ENCODE peak calls at places on chromosomes 13 and 19, in nine cellular contexts. L, I, V, R, J, O, E, K and D are unnamed samples. For H3K4me1, the result is how much of the 10 kb centered on the place peaks cover.

GRCh38 chr13:97574926-97575325 is 141.0 kb downstream of the RAP2A start:
- DNase-seq in L (peak), I (peak), V (peak), R (peak), J (peak), O (no peak), E (no peak), K (peak), D (no peak)

GRCh38 chr13:36858285-36858684 is 39.3 kb downstream of the RFXAP start:
- DNase-seq in L (no peak), I (peak), V (peak), R (no peak), J (peak), O (no peak), E (no peak), K (peak), D (no peak)

GRCh38 chr19:19459707-19460251 is 54.3 kb downstream of the GATAD2A start:
- DNase-seq in L (peak), I (no peak), V (peak), R (no peak), J (peak), O (peak), E (no peak), K (no peak), D (no peak)

GRCh38 chr19:4831351-4832340 is at the start of gene TICAM1:
- DNase-seq in L (peak), I (peak), V (peak), R (peak), J (peak), O (peak), E (no peak), K (no peak), D (peak)

GRCh38 chr19:49690656-49691242 is at the start of gene CPT1C:
- DNase-seq in L (peak), I (no peak), V (peak), R (no peak), J (peak), O (peak), E (no peak), K (peak), D (peak)

GRCh38 chr13:41613984-41614581 is 156.7 kb downstream of the RGCC start:
- DNase-seq in L (peak), I (no peak), V (peak), R (peak), J (peak), O (peak), E (no peak), K (peak), D (peak)

GRCh38 chr19:41998246-41999020 is 4.4 kb upstream of the ATP1A3 start:
- DNase-seq in L (no peak), I (peak), V (peak), R (peak), J (peak), O (no peak), E (no peak), K (peak), D (no peak)

GRCh38 chr13:92963029-92963428 is 263.6 kb upstream of the GPC6 start:
- DNase-seq in L (no peak), I (no peak), V (peak), R (no peak), J (peak), O (no peak), E (no peak), K (no peak), D (no peak)

GRCh38 chr19:11408591-11408990 is 10.5 kb downstream of the RGL3 start:
- DNase-seq in L (no peak), I (no peak), V (no peak), R (no peak), J (no peak), O (no peak), E (no peak), K (no peak), D (no peak)

GRCh38 chr13:100506600-100507422 is 81.8 kb downstream of the GGACT start:
- DNase-seq in L (no peak), I (no peak), V (no peak), R (no peak), J (no peak), O (no peak), E (no peak), K (no peak), D (no peak)

GRCh38 chr13:33172400-33172799 is 113.2 kb downstream of the STARD13 start:
- DNase-seq in L (no peak), I (no peak), V (peak), R (no peak), J (no peak), O (peak), E (no peak), K (no peak), D (no peak)

GRCh38 chr13:107650081-107650701 is 565.1 kb downstream of the LIG4 start:
- DNase-seq in L (peak), I (peak), V (peak), R (peak), J (peak), O (no peak), E (no peak), K (peak), D (peak)

GRCh38 chr19:8158411-8159074 is 9.2 kb upstream of the FBN3 start:
- DNase-seq in L (peak), I (peak), V (peak), R (peak), J (peak), O (peak), E (no peak), K (peak), D (no peak)

GRCh38 chr13:29561918-29562317 is 33.6 kb downstream of the SLC7A1 start:
- DNase-seq in L (no peak), I (no peak), V (peak), R (no peak), J (peak), O (no peak), E (no peak), K (no peak), D (no peak)

GRCh38 chr13:34247596-34247995 is 429.6 kb downstream of the RFC3 start:
- DNase-seq in L (no peak), I (no peak), V (no peak), R (no peak), J (no peak), O (no peak), E (no peak), K (no peak), D (no peak)

GRCh38 chr19:12779162-12779993 is 4.0 kb upstream of the HOOK2 start:
- DNase-seq in L (peak), I (peak), V (peak), R (peak), J (peak), O (peak), E (no peak), K (peak), D (peak)

GRCh38 chr13:24043590-24044350 is 116.8 kb upstream of the SPATA13 start:
- DNase-seq in L (no peak), I (no peak), V (no peak), R (no peak), J (no peak), O (no peak), E (no peak), K (no peak), D (no peak)

GRCh38 chr13:92578358-92578757 is 648.2 kb upstream of the GPC6 start:
- DNase-seq in L (no peak), I (no peak), V (no peak), R (no peak), J (no peak), O (no peak), E (no peak), K (no peak), D (no peak)

GRCh38 chr13:21033224-21033855 is 28.0 kb downstream of the LATS2 start:
- DNase-seq in L (peak), I (no peak), V (peak), R (no peak), J (no peak), O (peak), E (no peak), K (no peak), D (no peak)

GRCh38 chr13:65679240-65679639 is 1550.9 kb downstream of the PCDH9 start:
- DNase-seq in L (no peak), I (no peak), V (peak), R (no peak), J (peak), O (no peak), E (no peak), K (no peak), D (no peak)

GRCh38 chr19:35902870-35903475 is 644 bp downstream of the HCST start:
- DNase-seq in L (no peak), I (no peak), V (no peak), R (no peak), J (no peak), O (no peak), E (no peak), K (no peak), D (no peak)
- H3K4me1 ChIP-seq in L (under half), I (under half), V (under half), R (under half), J (under half), O (under half), E (under half), K (under half), D (under half)

DNA sequence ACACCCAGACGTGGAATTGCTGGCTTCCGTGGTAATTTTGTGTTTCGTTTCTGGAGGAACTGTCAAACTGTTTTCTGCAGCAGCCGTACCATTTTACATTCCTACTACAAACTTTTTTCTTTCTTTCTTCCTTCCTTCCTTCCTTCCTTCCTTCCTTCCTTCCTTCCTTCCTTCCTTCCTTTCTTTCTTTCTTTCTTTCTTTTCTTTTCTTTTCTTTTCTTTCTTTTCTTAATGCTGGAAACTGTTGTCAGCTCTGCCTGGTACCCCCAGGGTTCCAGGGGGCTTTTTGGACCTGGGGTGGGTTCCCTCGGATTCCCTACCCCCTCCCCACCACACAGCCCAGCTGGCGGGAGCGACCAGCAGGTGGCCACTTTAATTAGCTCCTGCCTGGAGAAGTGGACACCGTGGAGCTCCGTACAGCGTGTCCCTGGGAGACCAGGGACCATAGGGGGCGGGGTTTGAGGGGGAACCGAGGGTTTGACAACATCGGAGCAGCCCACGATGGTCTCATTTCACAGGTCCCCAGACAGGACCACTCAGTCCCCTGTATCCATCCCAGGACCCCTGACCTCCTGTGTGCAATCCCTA is 24.4 kb downstream of the CELF5 start:
- DNase-seq in L (no peak), I (no peak), V (no peak), R (no peak), J (no peak), O (no peak), E (no peak), K (peak), D (no peak)
- TF ChIP-seq CTCF in L (no peak), I (no peak), V (no peak), R (no peak), J (no peak), O (no peak), E (no peak), K (no peak), D (no peak)

GRCh38 chr19:47523473-47523872 is 8.6 kb upstream of the NAPA start:
- DNase-seq in L (no peak), I (no peak), V (no peak), R (no peak), J (no peak), O (no peak), E (no peak), K (no peak), D (no peak)
- H3K27ac ChIP-seq in L (peak), I (no peak), V (no peak), R (no peak), J (no peak), O (no peak), E (peak), K (no peak), D (no peak)

GRCh38 chr13:27960362-27961226 is 8.5 kb downstream of the CDX2 start:
- DNase-seq in L (no peak), I (peak), V (peak), R (peak), J (no peak), O (no peak), E (no peak), K (peak), D (no peak)
- H3K4me1 ChIP-seq in L (under half), I (under half), V (under half), R (half or more), J (under half), O (under half), E (under half), K (under half), D (under half)

DNA sequence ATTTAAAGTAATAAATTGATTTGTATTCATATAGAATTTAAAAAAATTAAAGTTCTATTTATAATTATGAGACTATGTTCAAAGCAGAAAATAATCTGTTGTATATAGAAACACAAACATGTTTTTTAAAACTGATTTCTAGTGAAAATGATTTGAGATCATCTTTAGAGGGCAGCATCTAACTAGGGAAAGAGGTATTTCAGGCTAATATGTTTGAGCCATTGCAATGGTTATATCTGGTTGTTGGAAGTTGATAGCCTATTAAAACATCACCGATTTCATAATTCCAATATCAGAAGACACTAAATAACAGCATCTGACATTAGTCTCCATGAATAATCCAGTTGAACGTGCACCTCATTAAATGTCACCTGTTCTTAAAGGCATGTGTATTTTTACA is 79.8 kb upstream of the SLITRK6 start:
- DNase-seq in L (no peak), I (no peak), V (peak), R (no peak), J (no peak), O (no peak), E (no peak), K (no peak), D (no peak)
- TF ChIP-seq CTCF in L (no peak), I (no peak), V (no peak), R (no peak), J (no peak), O (no peak), E (no peak), K (peak), D (no peak)

DNA sequence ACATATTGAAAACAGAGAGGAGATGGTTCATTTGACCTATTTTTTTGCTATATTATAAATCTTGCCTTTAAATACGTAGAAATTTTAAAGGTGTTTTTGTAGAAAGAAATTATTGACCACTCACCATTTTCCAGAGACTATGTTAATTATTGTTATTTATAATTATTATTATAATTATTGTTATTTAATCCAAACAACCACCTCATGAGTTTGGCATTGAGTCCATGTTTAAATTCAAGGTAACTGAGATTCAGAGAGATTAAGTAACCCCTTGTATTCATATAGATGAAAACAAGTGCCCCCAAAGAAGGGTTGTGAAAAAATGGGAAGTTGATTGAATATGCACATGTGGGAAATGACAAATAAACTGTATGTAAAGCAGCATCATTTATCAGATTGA is 692.5 kb upstream of the MIR17HG start:
- DNase-seq in L (no peak), I (no peak), V (no peak), R (no peak), J (no peak), O (no peak), E (no peak), K (no peak), D (no peak)
- H3K27ac ChIP-seq in L (no peak), I (no peak), V (no peak), R (no peak), J (no peak), O (no peak), E (no peak), K (no peak), D (no peak)

DNA sequence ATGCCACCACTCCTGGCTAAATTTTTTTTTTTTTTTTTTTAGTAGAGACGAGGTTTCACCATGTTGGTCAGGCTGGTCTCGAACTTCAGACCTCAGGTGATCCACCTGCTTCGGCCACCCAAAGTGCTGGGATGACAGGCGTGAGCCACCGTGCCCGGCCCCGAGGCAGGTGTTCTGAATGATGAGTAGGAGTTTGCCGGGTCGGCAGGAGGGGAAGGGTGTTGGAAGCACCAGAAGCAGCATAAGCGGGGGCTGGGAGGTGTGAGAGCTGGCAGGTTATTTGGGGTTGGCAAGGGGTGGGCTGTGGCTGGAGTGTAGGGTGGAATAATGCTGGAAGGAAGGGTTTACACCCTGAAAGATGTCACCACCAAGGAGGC is 1.8 kb downstream of the SPPL2B start:
- DNase-seq in L (no peak), I (no peak), V (no peak), R (no peak), J (no peak), O (no peak), E (no peak), K (no peak), D (no peak)
- H3K4me1 ChIP-seq in L (half or more), I (under half), V (under half), R (under half), J (under half), O (half or more), E (under half), K (under half), D (under half)